ENCODE peak calls at places on chromosome 4, in four cellular contexts. H is heart right ventricle, X is lower lobe of right lung, Q is fibroblast of lung. U is an unnamed sample. For H3K36me3, the result is how much of the 10 kb centered on the place peaks cover.

GRCh38 chr4:91243132-91243531 is 1060.6 kb upstream of the GRID2 start:
- DNase-seq in H (peak), X (peak), Q (peak), U (no peak)

GRCh38 chr4:113603926-113604325 is 157.6 kb downstream of the CAMK2D start:
- DNase-seq in Q (no peak), X (no peak), H (no peak), U (no peak)

GRCh38 chr4:42248986-42249385 is 96.5 kb upstream of the BEND4 start:
- DNase-seq in Q (no peak), X (no peak), H (no peak), U (no peak)

GRCh38 chr4:62210521-62210920 is 1010.4 kb downstream of the ADGRL3 start:
- DNase-seq in Q (peak), H (no peak), X (no peak), U (no peak)

GRCh38 chr4:172995161-172995560 is 173.4 kb upstream of the GALNT7 start:
- DNase-seq in H (no peak), X (no peak), Q (peak), U (no peak)

GRCh38 chr4:47639531-47639930 is 154.5 kb downstream of the ATP10D start:
- DNase-seq in H (no peak), Q (no peak), X (no peak), U (no peak)

GRCh38 chr4:2163311-2163821 is 78.6 kb downstream of the HAUS3 start:
- DNase-seq in Q (peak), H (no peak), X (no peak), U (no peak)

GRCh38 chr4:75686346-75686745 is 13.1 kb upstream of the G3BP2 start:
- DNase-seq in X (no peak), Q (no peak), H (no peak), U (no peak)

GRCh38 chr4:35525192-35525978 is 718.9 kb downstream of the ARAP2 start:
- DNase-seq in Q (no peak), H (no peak), X (no peak), U (peak)

GRCh38 chr4:55358668-55359067 is 12.6 kb downstream of the SRD5A3 start:
- DNase-seq in Q (peak), X (no peak), H (no peak), U (no peak)

GRCh38 chr4:20281453-20281852 is 29.7 kb downstream of the SLIT2 start:
- DNase-seq in H (no peak), X (no peak), Q (no peak), U (no peak)

GRCh38 chr4:71050809-71051208 is 57.4 kb downstream of the DCK start:
- DNase-seq in Q (peak), H (no peak), X (no peak), U (no peak)

GRCh38 chr4:186020793-186021407 is 48.1 kb upstream of the TLR3 start:
- DNase-seq in Q (no peak), X (no peak), H (no peak), U (peak)

GRCh38 chr4:76688737-76689078 is 209.2 kb downstream of the SOWAHB start:
- DNase-seq in Q (no peak), H (no peak), X (no peak), U (no peak)

GRCh38 chr4:115986573-115986972 is 873.2 kb upstream of the NDST4 start:
- DNase-seq in X (no peak), H (no peak), Q (no peak), U (peak)

GRCh38 chr4:38003102-38003501 is 42.9 kb downstream of the PTTG2 start:
- DNase-seq in Q (no peak), H (no peak), X (no peak), U (no peak)
- H3K36me3 ChIP-seq in Q (under half), H (under half), X (under half), U (under half)

GRCh38 chr4:110480031-110480549 is 4.1 kb downstream of the ENPEP start:
- DNase-seq in H (peak), Q (peak), X (no peak), U (no peak)
- TF ChIP-seq CTCF in H (no peak), Q (peak), X (no peak), U (peak)

DNA sequence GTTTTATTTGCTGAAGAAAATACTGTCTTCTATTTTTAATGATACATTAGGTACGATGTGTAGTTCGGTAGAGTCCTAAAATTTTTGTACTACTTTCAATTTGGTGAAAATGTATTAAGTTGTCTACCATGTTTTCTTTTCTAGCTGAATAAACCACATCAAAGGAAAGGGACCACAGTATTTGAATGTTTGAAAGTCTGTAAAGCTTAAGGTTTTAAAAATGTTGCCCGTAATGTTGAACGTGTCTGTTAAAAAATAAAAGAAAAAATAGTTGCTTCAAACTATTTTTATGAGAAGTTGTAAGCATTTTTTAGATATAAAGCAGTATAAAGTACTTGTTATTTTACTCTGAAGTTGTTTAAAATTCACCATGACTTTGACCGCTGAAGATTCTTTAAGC is 3.2 kb downstream of the CDKN2AIP start:
- DNase-seq in H (no peak), X (no peak), Q (no peak), U (no peak)
- H3K36me3 ChIP-seq in H (under half), X (half or more), Q (under half), U (under half)

GRCh38 chr4:87010192-87010591 is 75.4 kb downstream of the AFF1 start:
- DNase-seq in Q (no peak), X (no peak), H (no peak), U (no peak)

GRCh38 chr4:87007345-87008181 is 72.8 kb downstream of the AFF1 start:
- DNase-seq in H (peak), Q (peak), X (peak), U (peak)

GRCh38 chr4:87006531-87007344 is 71.9 kb downstream of the AFF1 start:
- DNase-seq in X (peak), Q (peak), H (peak), U (peak)

GRCh38 chr4:87011340-87012034 is 76.7 kb downstream of the AFF1 start:
- DNase-seq in X (no peak), H (peak), Q (peak), U (no peak)

DNA sequence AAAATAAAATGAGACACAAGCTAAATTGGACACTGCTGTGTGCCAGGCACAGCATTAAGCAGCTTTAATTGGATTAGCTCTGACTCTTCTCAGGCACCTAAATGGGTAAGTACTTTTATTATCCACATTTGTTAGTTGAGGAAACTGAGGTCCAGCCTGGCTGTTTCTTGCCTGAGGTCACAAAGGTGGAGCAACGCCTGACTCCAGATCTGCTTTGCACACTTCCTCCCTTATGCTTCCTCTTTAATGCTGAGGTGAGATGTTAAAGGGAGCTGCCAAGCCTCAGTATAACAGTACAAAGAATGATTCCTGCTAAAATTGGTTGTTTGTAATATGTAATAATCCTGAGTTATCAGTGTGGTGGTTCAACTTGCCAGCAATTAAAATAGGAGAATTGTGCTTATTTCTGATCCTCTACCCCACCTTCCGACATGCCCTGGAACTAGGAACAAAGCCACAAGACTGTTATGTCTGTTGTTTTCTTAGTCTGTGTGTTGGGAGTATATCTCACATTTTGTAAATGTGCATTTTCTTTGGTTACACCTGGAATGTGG is 74.4 kb downstream of the AFF1 start:
- DNase-seq in H (no peak), Q (no peak), X (no peak), U (no peak)
- TF ChIP-seq CTCF in H (no peak), Q (no peak), X (no peak), U (no peak)

DNA sequence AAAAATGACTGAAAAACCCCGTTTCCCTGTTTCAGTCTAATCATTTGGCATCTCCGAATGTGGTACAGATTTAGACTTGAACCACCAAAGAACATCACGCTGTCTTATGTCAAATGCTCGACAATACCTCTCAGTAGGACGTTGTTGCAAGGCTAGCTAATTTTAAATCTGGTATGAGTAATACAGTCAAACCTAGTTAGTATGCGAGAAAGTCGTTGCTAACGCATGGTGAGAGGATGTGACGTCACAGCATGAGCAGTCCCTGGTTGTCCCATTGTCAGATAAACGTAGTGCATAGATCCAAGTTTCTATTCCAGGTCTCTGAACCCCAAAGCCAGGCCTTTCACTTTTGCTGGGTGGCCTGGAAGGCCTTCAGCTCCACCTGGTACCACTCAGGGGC is 44.7 kb downstream of the SETD7 start:
- DNase-seq in H (no peak), Q (no peak), X (no peak), U (no peak)
- H3K36me3 ChIP-seq in H (under half), Q (under half), X (half or more), U (half or more)

GRCh38 chr4:111632752-111633151 is 512.5 kb upstream of the FAM241A start:
- DNase-seq in Q (peak), H (no peak), X (no peak), U (no peak)

GRCh38 chr4:111633663-111634266 is 511.5 kb upstream of the FAM241A start:
- DNase-seq in H (no peak), Q (no peak), X (no peak), U (no peak)

GRCh38 chr4:111631157-111631999 is 513.9 kb upstream of the FAM241A start:
- DNase-seq in Q (peak), H (no peak), X (no peak), U (no peak)

GRCh38 chr4:111628437-111628836 is 516.8 kb upstream of the FAM241A start:
- DNase-seq in X (no peak), H (no peak), Q (no peak), U (peak)

DNA sequence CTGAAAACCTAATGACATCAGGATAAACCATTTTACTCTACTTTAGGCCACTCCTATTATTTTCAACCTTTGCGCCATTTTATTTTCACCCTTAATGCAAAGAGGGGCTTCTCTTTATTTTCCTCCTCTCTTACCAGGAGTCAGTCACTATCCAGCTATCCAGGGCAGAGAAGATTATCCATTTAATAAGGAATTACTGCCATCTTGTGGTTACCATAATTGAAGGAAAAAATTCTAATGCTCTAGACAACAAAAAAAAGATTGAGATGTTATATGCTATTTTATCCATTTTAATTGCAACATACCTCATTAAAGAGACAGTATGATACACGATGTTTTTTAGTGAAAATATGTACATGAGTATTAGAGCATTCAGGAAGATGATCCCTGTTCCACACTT is 514.5 kb upstream of the FAM241A start:
- DNase-seq in H (no peak), Q (peak), X (no peak), U (no peak)
- TF ChIP-seq CTCF in H (no peak), Q (no peak), X (no peak), U (peak)

GRCh38 chr4:73593631-73594241 is 26.5 kb downstream of the RASSF6 start:
- DNase-seq in Q (peak), X (no peak), H (no peak), U (no peak)

GRCh38 chr4:73586040-73586439 is 34.2 kb downstream of the RASSF6 start:
- DNase-seq in X (no peak), H (no peak), Q (no peak), U (no peak)

GRCh38 chr4:73589261-73589847 is 30.9 kb downstream of the RASSF6 start:
- DNase-seq in X (no peak), H (no peak), Q (peak), U (no peak)

GRCh38 chr4:73588613-73589012 is 31.6 kb downstream of the RASSF6 start:
- DNase-seq in Q (no peak), H (no peak), X (no peak), U (no peak)

GRCh38 chr4:73589887-73590801 is 30.1 kb downstream of the RASSF6 start:
- DNase-seq in X (no peak), Q (no peak), H (no peak), U (no peak)
- H3K36me3 ChIP-seq in X (under half), Q (under half), H (under half), U (under half)

U was measured in endodermal cell.